ENCODE peak calls at places on chromosomes 7 and 10, in six cellular contexts. P, F, K, D, V and Y are unnamed samples.
A peak's percentile ranks its signal among the peaks of the same experiment; 100 is the strongest.

GRCh38 chr10:90857635-90858488 is at the start of gene HTR7:
- DNase-seq in K (peak; percentile 50), D (peak; percentile 58), F (no peak), P (peak; percentile 80), V (no peak), Y (no peak)

GRCh38 chr10:75058142-75058541 is 53.3 kb upstream of the SAMD8 start:
- DNase-seq in P (no peak), F (no peak), D (no peak), K (no peak), V (no peak), Y (no peak)

GRCh38 chr10:113780681-113781250 is 29.3 kb downstream of the PLEKHS1 start:
- DNase-seq in D (no peak), F (no peak), K (no peak), V (no peak), P (no peak), Y (peak; percentile 8)

GRCh38 chr7:76260171-76260703 is 42.2 kb upstream of the HSPB1 start:
- DNase-seq in V (no peak), D (peak; percentile 9), P (peak; percentile 73), F (no peak), K (no peak), Y (peak; percentile 79)

GRCh38 chr7:24419070-24419469 is 135.1 kb downstream of the NPY start:
- DNase-seq in V (no peak), K (no peak), D (no peak), P (no peak), F (no peak), Y (peak; percentile 13)

GRCh38 chr7:30683839-30684238 is 1.6 kb upstream of the CRHR2 start:
- DNase-seq in F (no peak), V (no peak), D (no peak), P (no peak), K (no peak), Y (no peak)

GRCh38 chr10:69418052-69418752 is 1.5 kb upstream of the TACR2 start:
- DNase-seq in P (no peak), D (no peak), K (no peak), V (no peak), F (no peak), Y (no peak)

GRCh38 chr10:46220872-46221538 is 65.8 kb upstream of the ANTXRL start:
- DNase-seq in D (no peak), F (no peak), V (no peak), K (no peak), P (no peak), Y (no peak)

GRCh38 chr7:20407585-20408466 is 77.1 kb downstream of the ITGB8 start:
- DNase-seq in P (no peak), F (no peak), K (peak; percentile 21), D (peak; percentile 76), V (no peak), Y (peak; percentile 88)

GRCh38 chr7:151566897-151567320 is 47.2 kb upstream of the RHEB start:
- DNase-seq in V (no peak), P (no peak), K (no peak), F (no peak), D (peak; percentile 46), Y (no peak)

GRCh38 chr10:96056787-96057186 is 13.4 kb downstream of the CCNJ start:
- DNase-seq in D (no peak), P (no peak), F (no peak), V (no peak), K (no peak), Y (no peak)

GRCh38 chr10:132006966-132007365 is 25.2 kb upstream of the BNIP3 start:
- DNase-seq in F (no peak), V (no peak), K (no peak), D (no peak), P (no peak), Y (no peak)

GRCh38 chr10:111075577-111076185 is 1.1 kb upstream of the ADRA2A start:
- DNase-seq in F (no peak), K (no peak), D (no peak), V (no peak), P (no peak), Y (no peak)

GRCh38 chr10:16816830-16817124 is 447 bp downstream of the RSU1 start:
- DNase-seq in F (no peak), D (no peak), K (peak; percentile 18), P (no peak), V (no peak), Y (peak; percentile 8)

GRCh38 chr7:95545007-95545615 is 51.2 kb downstream of the PDK4 start:
- DNase-seq in D (peak; percentile 54), F (no peak), P (peak; percentile 40), K (peak; percentile 67), V (no peak), Y (peak; percentile 86)

GRCh38 chr10:49609283-49610014 is 661 bp upstream of the SLC18A3 start:
- DNase-seq in D (no peak), F (peak; percentile 65), P (peak; percentile 43), V (no peak), K (no peak), Y (no peak)

GRCh38 chr7:30646154-30646553 is 36.1 kb downstream of the CRHR2 start:
- DNase-seq in F (no peak), P (no peak), D (no peak), K (no peak), V (no peak), Y (no peak)

GRCh38 chr7:123749537-123749857 is 694 bp upstream of the WASL start:
- DNase-seq in D (peak; percentile 76), F (peak; percentile 37), K (peak; percentile 58), V (no peak), P (no peak), Y (peak; percentile 82)

GRCh38 chr10:24894309-24894708 is 58.1 kb downstream of the PRTFDC1 start:
- DNase-seq in F (no peak), P (no peak), V (no peak), D (peak; percentile 89), K (peak; percentile 64), Y (no peak)

GRCh38 chr10:129936923-129937300 is 27.2 kb downstream of the EBF3 start:
- DNase-seq in K (no peak), F (no peak), P (no peak), V (no peak), D (no peak), Y (no peak)

GRCh38 chr7:90816511-90817142 is 220.5 kb downstream of the CDK14 start:
- DNase-seq in D (peak; percentile 97), V (no peak), K (peak; percentile 35), F (no peak), P (no peak), Y (peak; percentile 84)

GRCh38 chr7:151226560-151226874 is 488 bp downstream of the ABCF2 start:
- DNase-seq in F (no peak), P (no peak), D (no peak), V (no peak), K (no peak), Y (no peak)

GRCh38 chr7:92366730-92367129 is 80.6 kb upstream of the GATAD1 start:
- DNase-seq in V (no peak), F (no peak), K (no peak), P (no peak), D (no peak), Y (no peak)